ENCODE peak calls at places on chromosomes 13 and 19, in six cellular contexts. Z, T, W, E, C and N are unnamed samples.

GRCh38 chr13:107339209-107339608 is 771.3 kb upstream of the ARGLU1 start:
- DNase-seq in E (no peak), Z (no peak), W (no peak), T (peak), C (no peak), N (no peak)

GRCh38 chr19:52825765-52826164 is 4.3 kb upstream of the ZNF28 start:
- DNase-seq in E (no peak), Z (no peak), W (no peak), C (no peak), T (no peak), N (no peak)

GRCh38 chr13:37442996-37443395 is 155.6 kb downstream of the POSTN start:
- DNase-seq in C (no peak), E (no peak), T (no peak), W (no peak), Z (no peak), N (no peak)

GRCh38 chr13:25860862-25861261 is 191.0 kb downstream of the SHISA2 start:
- DNase-seq in Z (no peak), T (peak), E (no peak), C (no peak), W (no peak), N (no peak)

GRCh38 chr19:55554749-55555152 is 9.4 kb upstream of the SBK3 start:
- DNase-seq in T (no peak), Z (no peak), C (no peak), E (no peak), W (no peak), N (no peak)

GRCh38 chr13:19592657-19593175 is 31.4 kb upstream of the TPTE2 start:
- DNase-seq in E (no peak), Z (no peak), W (no peak), C (no peak), T (no peak), N (no peak)

GRCh38 chr13:34357435-34358232 is 539.7 kb downstream of the RFC3 start:
- DNase-seq in E (no peak), W (peak), Z (no peak), T (peak), C (no peak), N (no peak)

GRCh38 chr19:36373638-36374156 is 5.3 kb downstream of the ZFP14 start:
- DNase-seq in E (no peak), W (no peak), C (no peak), Z (no peak), T (no peak), N (no peak)

GRCh38 chr19:17487240-17488121 is 17.2 kb downstream of the SLC27A1 start:
- DNase-seq in C (no peak), E (no peak), W (no peak), T (no peak), Z (no peak), N (peak)

GRCh38 chr13:85771856-85772255 is 27.4 kb downstream of the SLITRK6 start:
- DNase-seq in T (peak), Z (no peak), W (no peak), E (no peak), C (no peak), N (no peak)

GRCh38 chr13:42485272-42485671 is 88.7 kb upstream of the TNFSF11 start:
- DNase-seq in E (no peak), Z (no peak), C (no peak), T (no peak), W (no peak), N (no peak)

GRCh38 chr13:59447846-59448620 is 715.7 kb downstream of the DIAPH3 start:
- DNase-seq in Z (no peak), C (no peak), E (no peak), W (peak), T (peak), N (no peak)

GRCh38 chr19:35545855-35546381 is 492 bp downstream of the TMEM147 start:
- DNase-seq in C (peak), Z (no peak), E (peak), W (no peak), T (no peak), N (peak)

GRCh38 chr13:30679483-30680330 is 55.6 kb upstream of the ALOX5AP start:
- DNase-seq in C (no peak), Z (peak), E (peak), T (peak), W (no peak), N (peak)

GRCh38 chr13:78993792-78994191 is 334.8 kb upstream of the OBI1 start:
- DNase-seq in C (no peak), T (no peak), W (no peak), E (no peak), Z (no peak), N (no peak)

GRCh38 chr13:97328222-97328790 is 105.7 kb upstream of the RAP2A start:
- DNase-seq in Z (no peak), W (peak), C (no peak), T (peak), E (no peak), N (no peak)

GRCh38 chr19:46618670-46619231 is 6.1 kb downstream of the PTGIR start:
- DNase-seq in C (peak), T (peak), E (no peak), Z (no peak), W (no peak), N (peak)

GRCh38 chr13:50797081-50797480 is 46.4 kb downstream of the DLEU7 start:
- DNase-seq in W (no peak), T (no peak), Z (no peak), E (no peak), C (no peak), N (no peak)

GRCh38 chr19:14406645-14407331 is 12.4 kb downstream of the DDX39A start:
- DNase-seq in W (no peak), E (no peak), T (no peak), C (no peak), Z (no peak), N (no peak)

GRCh38 chr13:48194392-48194754 is 38.6 kb upstream of the ITM2B start:
- DNase-seq in T (no peak), C (no peak), Z (no peak), E (no peak), W (no peak), N (no peak)

GRCh38 chr13:114222461-114222968 is 12.2 kb upstream of the CDC16 start:
- DNase-seq in C (peak), W (no peak), E (no peak), Z (no peak), T (peak), N (no peak)

GRCh38 chr19:12544401-12544876 is 6.8 kb downstream of the ZNF564 start:
- DNase-seq in Z (no peak), T (peak), E (no peak), W (no peak), C (no peak), N (no peak)

GRCh38 chr13:21917046-21918010 is 246.5 kb downstream of the FGF9 start:
- DNase-seq in E (no peak), T (peak), Z (no peak), C (no peak), W (no peak), N (no peak)

GRCh38 chr13:21911916-21912315 is 241.0 kb downstream of the FGF9 start:
- DNase-seq in T (no peak), C (no peak), E (no peak), Z (no peak), W (no peak), N (no peak)

GRCh38 chr13:21909331-21909730 is 238.5 kb downstream of the FGF9 start:
- DNase-seq in C (no peak), Z (no peak), T (no peak), E (no peak), W (no peak), N (no peak)

GRCh38 chr13:21913010-21913409 is 242.1 kb downstream of the FGF9 start:
- DNase-seq in W (no peak), C (no peak), Z (no peak), E (no peak), T (peak), N (no peak)
- H3K27ac ChIP-seq in W (no peak), C (no peak), Z (no peak), E (no peak), T (no peak), N (no peak)

GRCh38 chr13:102707465-102707864 is 12.6 kb upstream of the METTL21C start:
- DNase-seq in W (peak), C (no peak), E (no peak), T (peak), Z (no peak), N (no peak)
- H3K27ac ChIP-seq in W (no peak), C (no peak), E (no peak), T (no peak), Z (no peak), N (no peak)

DNA sequence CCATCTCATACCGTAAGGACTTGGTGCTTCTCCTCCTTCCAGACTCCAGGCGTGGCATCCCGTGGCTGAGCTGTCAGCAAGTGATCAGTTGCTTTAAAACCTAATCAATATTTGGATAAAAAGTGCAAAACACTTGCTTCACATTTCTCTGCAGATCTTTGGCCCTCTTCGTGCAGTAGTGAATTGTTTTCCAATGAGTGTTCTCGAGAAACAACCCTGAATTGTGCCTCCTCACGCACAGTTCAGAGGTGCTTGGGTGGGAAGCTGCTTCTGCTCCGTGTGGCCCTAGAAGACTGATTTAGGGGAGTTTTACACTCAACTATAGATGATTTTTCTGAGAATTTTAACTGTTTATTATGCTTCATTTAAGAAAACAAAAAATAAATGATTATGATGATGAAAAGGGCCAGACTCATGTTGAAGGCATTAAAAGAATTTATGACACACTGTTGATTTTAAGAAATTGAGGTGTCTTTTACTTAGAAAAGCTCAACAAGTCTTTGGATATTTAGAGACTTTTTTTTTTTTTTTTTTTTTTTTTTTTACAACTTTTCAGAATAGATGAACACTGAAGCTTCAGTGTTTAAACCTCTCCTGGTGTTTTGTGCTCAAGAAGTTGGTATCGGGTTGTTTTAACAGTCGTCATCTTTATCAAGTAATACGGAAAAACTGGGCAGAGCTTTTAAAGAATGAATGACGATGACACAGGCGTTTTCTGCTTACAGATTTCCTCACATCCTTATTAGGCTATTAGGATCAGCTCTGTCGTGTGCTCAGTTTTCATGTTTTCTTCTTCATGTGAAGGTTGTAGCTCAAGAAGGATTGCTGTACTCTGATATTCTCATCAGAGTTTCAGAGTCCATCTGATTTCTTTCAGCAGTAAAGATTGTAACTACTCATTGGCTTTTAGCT is 39.5 kb upstream of the TEX29 start:
- DNase-seq in Z (no peak), T (peak), W (peak), C (no peak), E (no peak), N (no peak)
- H3K27ac ChIP-seq in Z (no peak), T (peak), W (peak), C (no peak), E (no peak), N (no peak)

DNA sequence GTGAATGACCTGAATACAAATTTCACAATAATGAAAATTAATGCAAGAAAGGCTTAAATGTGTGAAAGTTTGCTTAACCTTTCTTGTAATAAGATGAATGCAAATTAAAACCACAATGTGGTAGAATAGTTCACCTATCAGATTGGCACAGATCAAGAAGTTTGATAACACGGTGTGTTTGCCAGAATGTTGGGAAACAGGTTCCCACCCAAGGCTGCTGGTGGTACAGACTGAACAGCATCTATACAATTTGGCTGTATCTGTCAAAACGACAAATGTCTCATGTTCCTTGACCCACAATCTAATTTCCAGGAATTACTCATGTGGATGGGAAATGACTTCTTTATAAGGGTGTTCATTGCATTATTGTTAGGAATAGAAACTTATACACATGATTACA is 8.6 kb upstream of the IRS2 start:
- DNase-seq in C (no peak), T (no peak), W (no peak), E (no peak), Z (no peak), N (no peak)
- H3K27ac ChIP-seq in C (no peak), T (no peak), W (no peak), E (no peak), Z (no peak), N (no peak)

GRCh38 chr19:3373971-3374368 is 7.6 kb downstream of the NFIC start:
- DNase-seq in T (no peak), C (no peak), Z (no peak), E (no peak), W (no peak), N (no peak)
- H3K27ac ChIP-seq in T (peak), C (peak), Z (no peak), E (no peak), W (peak), N (no peak)